ENCODE peak calls at places on chromosomes 11 and 22, in six cellular contexts. One of them, this sample, is unnamed.

GRCh38 chr11:69654660-69655478 is 13.9 kb downstream of the CCND1 start:
- ATAC-seq in upper lobe of left lung: peak
- ATAC-seq in IMR-90: peak
- ATAC-seq in GM12878: no peak
- ATAC-seq in HCT116: peak
- ATAC-seq in right lobe of liver: peak
- ATAC-seq in this sample: no peak

GRCh38 chr11:64206457-64207246 is at the start of gene FERMT3:
- ATAC-seq in upper lobe of left lung: peak
- ATAC-seq in IMR-90: no peak
- ATAC-seq in GM12878: peak
- ATAC-seq in HCT116: no peak
- ATAC-seq in right lobe of liver: peak
- ATAC-seq in this sample: no peak

GRCh38 chr11:19374189-19374588 is 133.4 kb upstream of the E2F8 start:
- ATAC-seq in upper lobe of left lung: no peak
- ATAC-seq in IMR-90: peak
- ATAC-seq in GM12878: no peak
- ATAC-seq in HCT116: no peak
- ATAC-seq in right lobe of liver: peak
- ATAC-seq in this sample: peak

GRCh38 chr11:63939351-63939920 is 634 bp downstream of the NAA40 start:
- ATAC-seq in upper lobe of left lung: no peak
- ATAC-seq in IMR-90: no peak
- ATAC-seq in GM12878: no peak
- ATAC-seq in HCT116: no peak
- ATAC-seq in right lobe of liver: peak
- ATAC-seq in this sample: no peak

GRCh38 chr11:32809313-32809712 is 14.9 kb upstream of the CCDC73 start:
- ATAC-seq in upper lobe of left lung: peak
- ATAC-seq in IMR-90: peak
- ATAC-seq in GM12878: peak
- ATAC-seq in HCT116: peak
- ATAC-seq in right lobe of liver: peak
- ATAC-seq in this sample: peak

GRCh38 chr22:20216863-20217499 is 51.1 kb downstream of the RTN4R start:
- ATAC-seq in upper lobe of left lung: peak
- ATAC-seq in IMR-90: no peak
- ATAC-seq in GM12878: no peak
- ATAC-seq in HCT116: no peak
- ATAC-seq in right lobe of liver: peak
- ATAC-seq in this sample: no peak

GRCh38 chr11:8987446-8987845 is 16.4 kb downstream of the NRIP3 start:
- ATAC-seq in upper lobe of left lung: no peak
- ATAC-seq in IMR-90: no peak
- ATAC-seq in GM12878: peak
- ATAC-seq in HCT116: no peak
- ATAC-seq in right lobe of liver: no peak
- ATAC-seq in this sample: no peak

GRCh38 chr11:12242071-12242672 is 131.8 kb downstream of the MICAL2 start:
- ATAC-seq in upper lobe of left lung: no peak
- ATAC-seq in IMR-90: no peak
- ATAC-seq in GM12878: no peak
- ATAC-seq in HCT116: no peak
- ATAC-seq in right lobe of liver: no peak
- ATAC-seq in this sample: no peak

GRCh38 chr22:35717572-35717971 is at the start of gene APOL5:
- ATAC-seq in upper lobe of left lung: no peak
- ATAC-seq in IMR-90: no peak
- ATAC-seq in GM12878: no peak
- ATAC-seq in HCT116: no peak
- ATAC-seq in right lobe of liver: no peak
- ATAC-seq in this sample: no peak

GRCh38 chr11:61776561-61777075 is 15.8 kb downstream of the TMEM258 start:
- ATAC-seq in upper lobe of left lung: no peak
- ATAC-seq in IMR-90: peak
- ATAC-seq in GM12878: peak
- ATAC-seq in HCT116: peak
- ATAC-seq in right lobe of liver: peak
- ATAC-seq in this sample: peak

GRCh38 chr11:121889931-121890330 is 226.1 kb downstream of the BLID start:
- ATAC-seq in upper lobe of left lung: no peak
- ATAC-seq in IMR-90: peak
- ATAC-seq in GM12878: no peak
- ATAC-seq in HCT116: no peak
- ATAC-seq in right lobe of liver: peak
- ATAC-seq in this sample: no peak

GRCh38 chr11:44004452-44004833 is 43.3 kb upstream of the ACCSL start:
- ATAC-seq in upper lobe of left lung: no peak
- ATAC-seq in IMR-90: no peak
- ATAC-seq in GM12878: no peak
- ATAC-seq in HCT116: no peak
- ATAC-seq in right lobe of liver: no peak
- ATAC-seq in this sample: no peak

GRCh38 chr11:57499413-57499982 is 16.0 kb downstream of the SLC43A1 start:
- ATAC-seq in upper lobe of left lung: peak
- ATAC-seq in IMR-90: peak
- ATAC-seq in GM12878: peak
- ATAC-seq in HCT116: peak
- ATAC-seq in right lobe of liver: peak
- ATAC-seq in this sample: peak

GRCh38 chr22:25777870-25778269 is 35.9 kb downstream of the MYO18B start:
- ATAC-seq in upper lobe of left lung: no peak
- ATAC-seq in IMR-90: peak
- ATAC-seq in GM12878: peak
- ATAC-seq in HCT116: peak
- ATAC-seq in right lobe of liver: peak
- ATAC-seq in this sample: no peak

GRCh38 chr11:101031713-101032112 is 97.9 kb downstream of the PGR start:
- ATAC-seq in upper lobe of left lung: no peak
- ATAC-seq in IMR-90: no peak
- ATAC-seq in GM12878: peak
- ATAC-seq in HCT116: no peak
- ATAC-seq in right lobe of liver: no peak
- ATAC-seq in this sample: no peak

GRCh38 chr11:127443297-127443696 is 442.7 kb upstream of the KIRREL3 start:
- ATAC-seq in upper lobe of left lung: no peak
- ATAC-seq in IMR-90: no peak
- ATAC-seq in GM12878: no peak
- ATAC-seq in HCT116: no peak
- ATAC-seq in right lobe of liver: no peak
- ATAC-seq in this sample: no peak

GRCh38 chr11:29713831-29714320 is 303.0 kb downstream of the KCNA4 start:
- ATAC-seq in upper lobe of left lung: no peak
- ATAC-seq in IMR-90: no peak
- ATAC-seq in GM12878: no peak
- ATAC-seq in HCT116: no peak
- ATAC-seq in right lobe of liver: no peak
- ATAC-seq in this sample: no peak

GRCh38 chr11:6619021-6619745 is at the start of gene TPP1:
- ATAC-seq in upper lobe of left lung: peak
- ATAC-seq in IMR-90: peak
- ATAC-seq in GM12878: peak
- ATAC-seq in HCT116: peak
- ATAC-seq in right lobe of liver: peak
- ATAC-seq in this sample: peak

GRCh38 chr22:43148581-43148980 is 2.8 kb upstream of the TSPO start:
- ATAC-seq in upper lobe of left lung: no peak
- ATAC-seq in IMR-90: no peak
- ATAC-seq in GM12878: no peak
- ATAC-seq in HCT116: no peak
- ATAC-seq in right lobe of liver: no peak
- ATAC-seq in this sample: no peak

GRCh38 chr11:100984668-100985067 is 144.9 kb downstream of the PGR start:
- ATAC-seq in upper lobe of left lung: no peak
- ATAC-seq in IMR-90: no peak
- ATAC-seq in GM12878: peak
- ATAC-seq in HCT116: no peak
- ATAC-seq in right lobe of liver: no peak
- ATAC-seq in this sample: no peak

GRCh38 chr22:27682438-27682837 is 119.1 kb downstream of the MN1 start:
- ATAC-seq in upper lobe of left lung: no peak
- ATAC-seq in IMR-90: no peak
- ATAC-seq in GM12878: no peak
- ATAC-seq in HCT116: peak
- ATAC-seq in right lobe of liver: no peak
- ATAC-seq in this sample: no peak

GRCh38 chr11:10651579-10652361 is 41.8 kb downstream of the IRAG1 start:
- ATAC-seq in upper lobe of left lung: no peak
- ATAC-seq in IMR-90: no peak
- ATAC-seq in GM12878: peak
- ATAC-seq in HCT116: peak
- ATAC-seq in right lobe of liver: no peak
- ATAC-seq in this sample: no peak

GRCh38 chr22:27583930-27584329 is 217.6 kb downstream of the MN1 start:
- ATAC-seq in upper lobe of left lung: no peak
- ATAC-seq in IMR-90: no peak
- ATAC-seq in GM12878: no peak
- ATAC-seq in HCT116: no peak
- ATAC-seq in right lobe of liver: no peak
- ATAC-seq in this sample: no peak

GRCh38 chr11:71064702-71065515 is 187.5 kb downstream of the SHANK2 start:
- ATAC-seq in upper lobe of left lung: no peak
- ATAC-seq in IMR-90: no peak
- ATAC-seq in GM12878: no peak
- ATAC-seq in HCT116: no peak
- ATAC-seq in right lobe of liver: peak
- ATAC-seq in this sample: no peak

GRCh38 chr11:65911682-65912568 is 6.9 kb downstream of the C11orf68 start:
- ATAC-seq in upper lobe of left lung: no peak
- ATAC-seq in IMR-90: peak
- ATAC-seq in GM12878: peak
- ATAC-seq in HCT116: peak
- ATAC-seq in right lobe of liver: peak
- ATAC-seq in this sample: peak
- TF ChIP-seq CTCF in upper lobe of left lung: peak
- TF ChIP-seq CTCF in IMR-90: peak
- TF ChIP-seq CTCF in GM12878: peak
- TF ChIP-seq CTCF in HCT116: no peak
- TF ChIP-seq CTCF in right lobe of liver: peak
- TF ChIP-seq CTCF in this sample: peak

GRCh38 chr22:49827307-49827852 is 293 bp downstream of the BRD1 start:
- ATAC-seq in upper lobe of left lung: no peak
- ATAC-seq in IMR-90: peak
- ATAC-seq in GM12878: no peak
- ATAC-seq in HCT116: peak
- ATAC-seq in right lobe of liver: no peak
- ATAC-seq in this sample: peak

GRCh38 chr22:49827853-49828598 is at the start of gene BRD1:
- ATAC-seq in upper lobe of left lung: peak
- ATAC-seq in IMR-90: peak
- ATAC-seq in GM12878: peak
- ATAC-seq in HCT116: peak
- ATAC-seq in right lobe of liver: peak
- ATAC-seq in this sample: peak

GRCh38 chr22:49825944-49826602 is 1.6 kb downstream of the BRD1 start:
- ATAC-seq in upper lobe of left lung: no peak
- ATAC-seq in IMR-90: peak
- ATAC-seq in GM12878: peak
- ATAC-seq in HCT116: peak
- ATAC-seq in right lobe of liver: peak
- ATAC-seq in this sample: no peak

GRCh38 chr22:49825436-49825835 is 2.2 kb downstream of the BRD1 start:
- ATAC-seq in upper lobe of left lung: no peak
- ATAC-seq in IMR-90: peak
- ATAC-seq in GM12878: no peak
- ATAC-seq in HCT116: no peak
- ATAC-seq in right lobe of liver: no peak
- ATAC-seq in this sample: no peak

DNA sequence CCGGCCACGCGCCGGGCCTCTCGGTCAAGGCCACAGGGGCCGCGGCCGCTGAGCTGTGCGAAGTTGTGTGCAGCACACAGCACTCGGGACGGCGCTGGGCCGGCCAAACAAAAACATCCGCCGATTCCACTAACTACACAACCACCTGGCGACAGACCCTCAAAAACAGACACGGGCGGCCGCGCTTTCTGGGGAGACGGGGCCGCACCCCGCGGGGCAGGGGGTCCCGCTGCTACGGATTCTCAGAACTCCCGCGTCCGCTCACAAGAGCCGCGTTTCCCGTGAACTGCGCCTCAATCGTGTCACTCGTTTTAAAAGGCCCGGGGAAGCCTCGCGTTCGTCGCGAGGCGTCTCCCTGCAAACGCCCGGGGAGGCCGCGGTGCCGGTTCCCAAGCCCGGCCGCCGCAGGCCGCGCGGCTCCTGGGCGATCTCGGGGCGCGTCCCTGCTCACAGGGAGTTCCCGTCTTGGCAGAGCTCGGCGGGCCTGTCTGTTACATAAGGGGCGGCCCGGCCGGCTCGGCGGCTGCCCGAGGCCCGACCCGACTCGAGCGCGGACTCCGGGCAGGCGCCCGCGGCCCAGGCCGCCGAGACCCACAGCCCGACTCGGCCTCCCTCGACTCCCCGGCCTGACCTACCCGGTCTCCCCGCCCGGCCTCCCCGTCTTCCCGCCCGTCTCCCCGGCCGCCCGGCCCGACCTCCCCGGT is 918 bp downstream of the BRD1 start:
- ATAC-seq in upper lobe of left lung: peak
- ATAC-seq in IMR-90: peak
- ATAC-seq in GM12878: peak
- ATAC-seq in HCT116: peak
- ATAC-seq in right lobe of liver: peak
- ATAC-seq in this sample: peak
- TF ChIP-seq POLR2A in upper lobe of left lung: no peak
- TF ChIP-seq POLR2A in IMR-90: peak
- TF ChIP-seq POLR2A in GM12878: no peak
- TF ChIP-seq POLR2A in HCT116: no peak
- TF ChIP-seq POLR2A in right lobe of liver: no peak
- TF ChIP-seq POLR2A in this sample: no peak

GRCh38 chr11:78961186-78961782 is 386.6 kb upstream of the NARS2 start:
- ATAC-seq in upper lobe of left lung: peak
- ATAC-seq in IMR-90: peak
- ATAC-seq in GM12878: peak
- ATAC-seq in HCT116: peak
- ATAC-seq in right lobe of liver: peak
- ATAC-seq in this sample: no peak
- TF ChIP-seq CTCF in upper lobe of left lung: peak
- TF ChIP-seq CTCF in IMR-90: peak
- TF ChIP-seq CTCF in GM12878: peak
- TF ChIP-seq CTCF in HCT116: peak
- TF ChIP-seq CTCF in right lobe of liver: peak
- TF ChIP-seq CTCF in this sample: peak

GRCh38 chr11:65384301-65384889 is 1.9 kb upstream of the SLC25A45 start:
- ATAC-seq in upper lobe of left lung: no peak
- ATAC-seq in IMR-90: no peak
- ATAC-seq in GM12878: no peak
- ATAC-seq in HCT116: no peak
- ATAC-seq in right lobe of liver: no peak
- ATAC-seq in this sample: no peak

GRCh38 chr11:65383778-65384177 is 1.3 kb upstream of the SLC25A45 start:
- ATAC-seq in upper lobe of left lung: no peak
- ATAC-seq in IMR-90: no peak
- ATAC-seq in GM12878: no peak
- ATAC-seq in HCT116: no peak
- ATAC-seq in right lobe of liver: no peak
- ATAC-seq in this sample: no peak

GRCh38 chr11:65389294-65389980 is 3.0 kb downstream of the FRMD8 start:
- ATAC-seq in upper lobe of left lung: no peak
- ATAC-seq in IMR-90: no peak
- ATAC-seq in GM12878: no peak
- ATAC-seq in HCT116: no peak
- ATAC-seq in right lobe of liver: no peak
- ATAC-seq in this sample: no peak

GRCh38 chr11:65388731-65389130 is 2.3 kb downstream of the FRMD8 start:
- ATAC-seq in upper lobe of left lung: no peak
- ATAC-seq in IMR-90: no peak
- ATAC-seq in GM12878: peak
- ATAC-seq in HCT116: no peak
- ATAC-seq in right lobe of liver: no peak
- ATAC-seq in this sample: no peak

GRCh38 chr11:65386307-65387081 is at the start of gene FRMD8:
- ATAC-seq in upper lobe of left lung: peak
- ATAC-seq in IMR-90: peak
- ATAC-seq in GM12878: peak
- ATAC-seq in HCT116: peak
- ATAC-seq in right lobe of liver: peak
- ATAC-seq in this sample: peak
- TF ChIP-seq POLR2A in upper lobe of left lung: no peak
- TF ChIP-seq POLR2A in IMR-90: peak
- TF ChIP-seq POLR2A in GM12878: peak
- TF ChIP-seq POLR2A in HCT116: no peak
- TF ChIP-seq POLR2A in right lobe of liver: peak
- TF ChIP-seq POLR2A in this sample: peak

This sample was measured in gastroesophageal sphincter.